ENCODE peak calls at places on chromosome 14, in five cellular contexts. Q is NT2/D1; T is stimulated activated CD4-positive, alpha-beta T cell treated with anti-CD3 and anti-CD28 coated beads, TNF-alpha, amount 100 ng/mL, for 4 hours; F is bronchial epithelial cell; R is iPS DF 19.7. X is an unnamed sample.

GRCh38 chr14:56552615-56553014 is 27.0 kb upstream of the TMEM260 start:
- DNase-seq in T (no peak), R (no peak), Q (peak), F (no peak), X (no peak)

GRCh38 chr14:75610839-75611238 is 32.4 kb downstream of the FLVCR2 start:
- DNase-seq in F (no peak), T (no peak), R (no peak), Q (no peak), X (no peak)

GRCh38 chr14:75123991-75124390 is 2.9 kb downstream of the NEK9 start:
- DNase-seq in Q (no peak), R (no peak), T (peak), F (peak), X (no peak)

GRCh38 chr14:100567009-100567876 is 20.0 kb downstream of the BEGAIN start:
- DNase-seq in Q (no peak), T (no peak), R (no peak), F (no peak), X (no peak)

GRCh38 chr14:60760209-60760608 is 25.6 kb downstream of the MNAT1 start:
- DNase-seq in F (no peak), R (no peak), T (no peak), Q (no peak), X (no peak)

GRCh38 chr14:99885649-99885958 is 92.4 kb downstream of the EML1 start:
- DNase-seq in R (no peak), T (no peak), Q (no peak), F (no peak), X (no peak)

GRCh38 chr14:78446807-78447206 is 276.6 kb downstream of the NRXN3 start:
- DNase-seq in Q (no peak), T (no peak), F (peak), R (peak), X (no peak)

GRCh38 chr14:38999949-39000348 is 103.1 kb downstream of the SEC23A start:
- DNase-seq in R (no peak), T (no peak), Q (no peak), F (no peak), X (no peak)

GRCh38 chr14:76761198-76761848 is at the start of gene VASH1:
- DNase-seq in Q (no peak), F (peak), R (no peak), T (peak), X (no peak)

GRCh38 chr14:34119107-34119858 is 168.4 kb upstream of the EGLN3 start:
- DNase-seq in R (no peak), Q (no peak), T (no peak), F (no peak), X (no peak)

X was measured in iPS DF 6.9.